ENCODE peak calls at places on chromosomes 16 and 17, in eight cellular contexts. C is stomach, F is H1, M is suprapubic skin, Q is prostate gland, N is GM12878, U is endothelial cell of umbilical vein, G is esophagus muscularis mucosa. A is an unnamed sample.
A peak's percentile ranks its signal among the peaks of the same experiment; 100 is the strongest.

GRCh38 chr17:16091773-16092172 is 92.1 kb downstream of the TTC19 start:
- DNase-seq in C (no peak), F (no peak), M (no peak), Q (no peak), N (no peak), U (no peak), G (no peak), A (no peak)

GRCh38 chr17:14308965-14309879 is 8.3 kb downstream of the HS3ST3B1 start:
- DNase-seq in C (peak; percentile 89), F (peak; percentile 99), M (peak; percentile 90), Q (peak; percentile 89), N (no peak), U (peak; percentile 34), G (no peak), A (peak; percentile 95)

GRCh38 chr16:23527961-23528634 is 17.8 kb upstream of the GGA2 start:
- DNase-seq in C (no peak), F (no peak), M (no peak), Q (no peak), N (no peak), U (no peak), G (no peak), A (no peak)

GRCh38 chr16:2004795-2005517 is 4.7 kb downstream of the ZNF598 start:
- DNase-seq in C (no peak), F (no peak), M (no peak), Q (no peak), N (no peak), U (no peak), G (no peak), A (peak; percentile 75)

GRCh38 chr16:21023509-21024202 is 123.1 kb downstream of the LYRM1 start:
- DNase-seq in C (peak; percentile 43), F (no peak), M (no peak), Q (no peak), N (no peak), U (no peak), G (peak; percentile 86), A (no peak)

GRCh38 chr17:76404976-76405563 is 20.7 kb downstream of the SPHK1 start:
- DNase-seq in C (peak; percentile 32), F (no peak), M (no peak), Q (no peak), N (no peak), U (no peak), G (no peak), A (no peak)

GRCh38 chr16:65769776-65770438 is 596.6 kb upstream of the CDH5 start:
- DNase-seq in C (no peak), F (no peak), M (no peak), Q (no peak), N (no peak), U (peak; percentile 12), G (no peak), A (no peak)

GRCh38 chr17:3960764-3961163 is 3.5 kb downstream of the ATP2A3 start:
- DNase-seq in C (no peak), F (no peak), M (no peak), Q (no peak), N (no peak), U (no peak), G (no peak), A (no peak)

GRCh38 chr17:79420318-79421243 is 190.3 kb downstream of the RBFOX3 start:
- DNase-seq in C (no peak), F (no peak), M (no peak), Q (no peak), N (no peak), U (peak; percentile 3), G (no peak), A (peak; percentile 50)

GRCh38 chr16:21598676-21599157 is 660 bp upstream of the METTL9 start:
- DNase-seq in C (no peak), F (no peak), M (no peak), Q (peak; percentile 28), N (no peak), U (peak; percentile 43), G (no peak), A (no peak)

GRCh38 chr16:3807425-3808123 is 72.9 kb downstream of the CREBBP start:
- DNase-seq in C (no peak), F (no peak), M (no peak), Q (no peak), N (no peak), U (no peak), G (no peak), A (no peak)

GRCh38 chr17:7842950-7843535 is 9.0 kb downstream of the KDM6B start:
- DNase-seq in C (peak; percentile 72), F (peak; percentile 76), M (no peak), Q (peak; percentile 55), N (no peak), U (peak; percentile 95), G (peak; percentile 94), A (peak; percentile 90)
- TF ChIP-seq POLR2AphosphoS5 in C (peak; percentile 81), F (no peak), M (peak; percentile 40), Q (no peak), N (peak; percentile 75), U (peak; percentile 41), G (peak; percentile 79), A (peak; percentile 97)

DNA sequence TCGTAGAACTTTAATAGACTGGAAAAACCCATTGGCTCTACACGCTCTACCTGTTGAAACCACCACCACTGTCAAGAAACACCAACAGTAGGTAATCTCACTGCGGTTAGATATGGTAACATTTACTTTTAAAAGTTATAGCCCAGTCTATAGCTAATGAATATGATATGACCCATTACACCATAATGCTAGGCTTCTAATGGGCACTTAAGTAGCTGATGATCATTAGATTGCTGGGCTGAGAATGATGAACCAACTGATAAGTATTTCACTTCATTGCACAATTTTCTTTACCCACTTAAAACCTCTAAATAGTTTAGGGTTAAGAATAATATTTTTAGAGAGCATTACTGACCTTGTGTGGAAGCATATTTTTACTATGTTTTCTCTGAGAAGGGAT is 788.9 kb upstream of the CA10 start:
- DNase-seq in C (no peak), F (no peak), M (no peak), Q (no peak), N (no peak), U (no peak), G (no peak), A (no peak)
- H3K9me3 ChIP-seq in C (no peaks in the 10 kb centered on the region), F (no peaks in the 10 kb centered on the region), M (no peaks in the 10 kb centered on the region), Q (no peaks in the 10 kb centered on the region), N (no peaks in the 10 kb centered on the region), U (peaks cover 3% of the 10 kb centered on the region), G (no peaks in the 10 kb centered on the region), A (no peaks in the 10 kb centered on the region)

GRCh38 chr17:33889766-33890165 is 365.3 kb upstream of the CCL2 start:
- DNase-seq in C (no peak), F (no peak), M (no peak), Q (no peak), N (no peak), U (no peak), G (no peak), A (no peak)

GRCh38 chr17:33893192-33893591 is 361.9 kb upstream of the CCL2 start:
- DNase-seq in C (no peak), F (no peak), M (no peak), Q (no peak), N (no peak), U (no peak), G (no peak), A (no peak)

GRCh38 chr17:33895491-33895890 is 359.6 kb upstream of the CCL2 start:
- DNase-seq in C (no peak), F (no peak), M (no peak), Q (no peak), N (no peak), U (no peak), G (no peak), A (no peak)

GRCh38 chr17:33889079-33889478 is 366.0 kb upstream of the CCL2 start:
- DNase-seq in C (no peak), F (no peak), M (no peak), Q (no peak), N (no peak), U (no peak), G (no peak), A (no peak)

GRCh38 chr17:33892677-33893076 is 362.4 kb upstream of the CCL2 start:
- DNase-seq in C (no peak), F (no peak), M (no peak), Q (no peak), N (no peak), U (no peak), G (no peak), A (no peak)
- TF ChIP-seq POLR2AphosphoS5 in C (no peak), F (no peak), M (no peak), Q (no peak), N (no peak), U (no peak), G (no peak), A (no peak)

GRCh38 chr17:26792486-26792885 is 501.4 kb upstream of the WSB1 start:
- DNase-seq in C (no peak), F (no peak), M (no peak), Q (no peak), N (peak; percentile 41), U (peak; percentile 94), G (no peak), A (no peak)
- H3K9me3 ChIP-seq in C (peaks cover 69% of the 10 kb centered on the region), F (peaks cover 90% of the 10 kb centered on the region), M (peaks cover 34% of the 10 kb centered on the region), Q (no peaks in the 10 kb centered on the region), N (no peaks in the 10 kb centered on the region), U (peaks cover 10% of the 10 kb centered on the region), G (peaks cover 28% of the 10 kb centered on the region), A (peaks cover 12% of the 10 kb centered on the region)

A was measured in upper lobe of left lung.